ENCODE peak calls at places on chromosomes 1 and 21, in four cellular contexts. S is psoas muscle; F is breast epithelium; O is CD8-positive, alpha-beta T cell. Z is an unnamed sample.

GRCh38 chr1:43067856-43068751 is 104.0 kb downstream of the EBNA1BP2 start:
- DNase-seq in S (no peak), F (no peak), O (no peak), Z (no peak)

GRCh38 chr1:212557739-212558664 is 50.6 kb upstream of the ATF3 start:
- DNase-seq in S (peak; percentile 76), F (peak; percentile 70), O (no peak), Z (no peak)

GRCh38 chr1:156666862-156667609 is 10.2 kb downstream of the NES start:
- DNase-seq in S (no peak), F (no peak), O (no peak), Z (no peak)

GRCh38 chr1:77354996-77355395 is 73.2 kb downstream of the AK5 start:
- DNase-seq in S (no peak), F (no peak), O (no peak), Z (no peak)

GRCh38 chr1:64121766-64122385 is 81.5 kb upstream of the UBE2U start:
- DNase-seq in S (no peak), F (no peak), O (no peak), Z (no peak)

GRCh38 chr1:106526650-106527049 is 529.8 kb upstream of the PRMT6 start:
- DNase-seq in S (no peak), F (no peak), O (no peak), Z (peak; percentile 4)

GRCh38 chr1:154342132-154342531 is 16.8 kb downstream of the ATP8B2 start:
- DNase-seq in S (no peak), F (no peak), O (no peak), Z (no peak)

GRCh38 chr1:8889925-8890785 is 11.7 kb upstream of the ENO1 start:
- DNase-seq in S (peak; percentile 93), F (peak; percentile 95), O (no peak), Z (no peak)

GRCh38 chr1:182299728-182300581 is 91.6 kb downstream of the GLUL start:
- DNase-seq in S (peak; percentile 72), F (no peak), O (peak; percentile 36), Z (no peak)

GRCh38 chr1:22628698-22629444 is 7.6 kb upstream of the C1QA start:
- DNase-seq in S (no peak), F (no peak), O (no peak), Z (no peak)

GRCh38 chr1:147627435-147628110 is 42.8 kb downstream of the ACP6 start:
- DNase-seq in S (peak; percentile 72), F (no peak), O (peak; percentile 50), Z (peak; percentile 26)

DNA sequence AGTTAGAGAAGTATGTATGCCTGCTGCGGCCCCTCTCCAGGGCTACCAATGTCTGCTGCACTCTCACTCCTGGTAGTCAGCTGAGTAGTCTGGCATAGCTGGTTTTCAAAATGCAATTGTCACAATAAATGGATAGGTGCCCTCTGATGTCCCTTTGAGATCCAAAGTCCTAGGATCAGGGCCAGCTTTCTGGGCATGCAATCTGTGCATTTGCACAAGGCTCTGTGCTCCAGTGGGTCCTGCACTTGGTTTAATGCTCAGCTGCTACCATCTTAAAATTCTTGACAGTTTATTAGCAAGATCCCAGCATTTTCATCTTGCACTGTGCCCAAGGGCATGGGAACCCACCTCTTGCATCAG is 233.8 kb downstream of the LTN1 start:
- DNase-seq in S (no peak), F (no peak), O (no peak), Z (no peak)
- H3K4me3 ChIP-seq in S (no peak overlapping the region), F (no peak overlapping the region), O (no peak overlapping the region), Z (no peak overlapping the region)

DNA sequence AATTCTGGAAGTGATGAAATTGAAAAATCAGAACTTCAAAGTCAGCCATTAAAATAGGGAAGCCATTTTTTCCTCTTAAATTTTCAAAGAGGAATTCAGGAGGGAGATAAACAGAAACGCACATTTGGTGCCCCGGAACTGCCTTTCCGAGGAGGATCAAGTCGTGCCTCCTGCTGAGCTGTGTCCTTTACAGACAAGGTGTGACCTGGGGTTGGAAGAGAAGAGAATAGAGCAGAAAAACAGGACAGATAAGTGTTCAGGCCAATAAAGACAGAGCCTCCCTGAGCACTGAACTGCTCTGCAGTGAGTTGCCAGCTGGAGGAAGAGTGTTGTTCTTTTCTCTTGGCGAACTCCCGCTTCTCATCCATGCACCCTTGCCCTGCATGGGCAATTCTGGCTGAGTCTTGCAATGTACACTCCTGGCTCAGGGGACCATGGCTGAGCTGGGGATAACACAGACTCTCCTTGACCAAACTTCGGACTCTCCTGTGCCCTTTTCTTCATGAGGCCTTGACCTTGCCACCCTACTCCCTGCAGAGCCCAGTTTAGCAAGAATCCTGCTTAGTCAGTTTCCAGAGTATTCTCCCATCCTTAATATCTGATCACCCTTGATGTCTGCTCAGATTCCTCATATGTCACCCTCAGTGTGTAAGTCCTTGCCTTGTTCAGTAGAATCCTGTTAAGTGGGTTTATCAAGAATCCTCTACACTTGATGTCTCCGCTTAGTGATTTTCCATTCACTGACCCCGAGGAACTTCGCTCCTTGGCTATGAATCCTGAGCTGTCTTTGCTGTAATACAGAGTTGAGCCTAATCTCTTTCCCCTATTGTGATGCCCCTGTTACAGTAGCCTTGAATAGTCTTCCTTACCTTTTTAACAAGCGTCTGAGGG is 1.3 kb upstream of the MTARC1 start:
- DNase-seq in S (no peak), F (no peak), O (no peak), Z (no peak)
- H3K27ac ChIP-seq in S (peak overlapping the region; percentile 76), F (no peak overlapping the region), O (no peak overlapping the region), Z (no peak overlapping the region)

GRCh38 chr1:4130096-4130495 is 230.0 kb upstream of the C1orf174 start:
- DNase-seq in S (no peak), F (no peak), O (no peak), Z (no peak)
- H3K9me3 ChIP-seq in S (no peaks in the 10 kb centered on the region), F (no peaks in the 10 kb centered on the region), O (no peaks in the 10 kb centered on the region), Z (peaks cover 82% of the 10 kb centered on the region)

DNA sequence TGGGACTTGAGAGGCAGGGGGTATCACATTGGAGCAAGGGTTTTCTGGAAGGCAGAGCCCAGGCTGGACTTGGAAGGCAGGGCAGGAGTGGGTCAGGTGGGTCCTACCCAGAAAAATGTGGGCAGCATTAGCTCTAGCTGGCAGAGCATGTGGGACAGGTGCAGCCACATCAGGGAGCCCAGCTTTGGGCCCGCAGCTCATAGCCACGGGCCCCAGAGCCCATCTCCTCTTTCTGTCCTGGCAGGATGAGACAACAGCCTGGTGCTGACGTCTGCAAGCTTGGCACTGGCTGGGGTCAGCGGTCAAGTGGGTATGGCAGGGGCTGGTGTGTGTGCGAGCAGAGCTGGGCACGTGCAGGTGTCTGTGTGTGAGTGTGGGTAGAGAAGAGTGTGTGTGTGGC is 154.7 kb downstream of the GRIK3 start:
- DNase-seq in S (no peak), F (no peak), O (no peak), Z (no peak)
- H3K4me3 ChIP-seq in S (no peak overlapping the region), F (no peak overlapping the region), O (no peak overlapping the region), Z (no peak overlapping the region)

GRCh38 chr1:108141604-108142003 is 58.5 kb downstream of the SLC25A24 start:
- DNase-seq in S (no peak), F (no peak), O (no peak), Z (no peak)
- H3K27ac ChIP-seq in S (no peak overlapping the region), F (no peak overlapping the region), O (no peak overlapping the region), Z (no peak overlapping the region)

GRCh38 chr1:7360526-7360925 is 410.6 kb upstream of the VAMP3 start:
- DNase-seq in S (no peak), F (no peak), O (no peak), Z (no peak)
- H3K9me3 ChIP-seq in S (no peaks in the 10 kb centered on the region), F (no peaks in the 10 kb centered on the region), O (no peaks in the 10 kb centered on the region), Z (no peaks in the 10 kb centered on the region)

Z was measured in AG04450.